ENCODE peak calls at places on chromosome 2, in six cellular contexts. G is EL; J is activated T-helper 9 cell treated with anti-CD3 and anti-CD28 coated beads, Interleukin-2, amount 50 U/mL, for 16 hours; T is naive thymus-derived CD8-positive, alpha-beta T cell; A is stimulated activated CD8-positive, alpha-beta memory T cell treated with anti-CD3 and anti-CD28 coated beads, Interleukin-15, amount 100 ng/mL, for 24 hours; Z is AG10803. N is an unnamed sample.

GRCh38 chr2:5915926-5916325 is 223.7 kb downstream of the SOX11 start:
- DNase-seq in G (no peak), J (no peak), T (no peak), A (no peak), Z (peak), N (peak)

GRCh38 chr2:25700221-25700660 is 26.9 kb upstream of the DTNB start:
- DNase-seq in G (peak), J (no peak), T (no peak), A (no peak), Z (peak), N (no peak)

GRCh38 chr2:33136570-33136969 is 189.8 kb downstream of the LTBP1 start:
- DNase-seq in G (no peak), J (no peak), T (no peak), A (no peak), Z (no peak), N (no peak)

GRCh38 chr2:105082107-105082506 is 44.2 kb downstream of the MRPS9 start:
- DNase-seq in G (no peak), J (no peak), T (no peak), A (no peak), Z (no peak), N (no peak)

GRCh38 chr2:164873096-164873670 is 31.6 kb upstream of the COBLL1 start:
- DNase-seq in G (no peak), J (no peak), T (no peak), A (no peak), Z (no peak), N (no peak)

GRCh38 chr2:231010201-231010730 is 14.3 kb downstream of the SPATA3 start:
- DNase-seq in G (no peak), J (no peak), T (no peak), A (no peak), Z (no peak), N (no peak)

GRCh38 chr2:17979707-17980106 is 101.2 kb downstream of the KCNS3 start:
- DNase-seq in G (peak), J (no peak), T (no peak), A (no peak), Z (peak), N (no peak)

GRCh38 chr2:201448067-201448466 is 3.2 kb downstream of the TRAK2 start:
- DNase-seq in G (no peak), J (no peak), T (no peak), A (no peak), Z (no peak), N (no peak)

GRCh38 chr2:234694244-234695013 is 197.5 kb upstream of the ARL4C start:
- DNase-seq in G (peak), J (no peak), T (no peak), A (no peak), Z (peak), N (no peak)

GRCh38 chr2:75324141-75324540 is 124.8 kb upstream of the TACR1 start:
- DNase-seq in G (peak), J (no peak), T (no peak), A (no peak), Z (no peak), N (no peak)

GRCh38 chr2:10163498-10164486 is 41.3 kb downstream of the RRM2 start:
- DNase-seq in G (peak), J (no peak), T (no peak), A (no peak), Z (no peak), N (no peak)

GRCh38 chr2:220509921-220510320 is 882.5 kb downstream of the SLC4A3 start:
- DNase-seq in G (peak), J (no peak), T (no peak), A (no peak), Z (no peak), N (no peak)